ENCODE peak calls at places on chromosomes 4 and X, in nine cellular contexts. A is body of pancreas, F is AG09309, O is AG10803, D is aorta, L is Peyer's patch, C is adipocyte, B is fibroblast of pulmonary artery, H is adrenal gland. E is an unnamed sample.

GRCh38 chrX:1400049-1400448 is 8.1 kb upstream of the SLC25A6 start:
- DNase-seq in A (no peak), C (no peak), F (no peak), B (no peak), D (peak), L (peak), O (no peak), H (no peak), E (no peak)

GRCh38 chrX:109974906-109975655 is 27.8 kb upstream of the TMEM164 start:
- DNase-seq in H (no peak), L (no peak), O (no peak), B (no peak), D (no peak), A (no peak), C (no peak), F (no peak), E (no peak)

GRCh38 chrX:123860983-123861382 is 1.1 kb downstream of the XIAP start:
- DNase-seq in F (no peak), B (peak), C (peak), L (no peak), H (no peak), D (no peak), O (no peak), A (no peak), E (no peak)

GRCh38 chr4:38060829-38061431 is 100.7 kb downstream of the PTTG2 start:
- DNase-seq in C (peak), B (peak), L (no peak), O (no peak), F (no peak), H (no peak), D (no peak), A (no peak), E (no peak)

GRCh38 chr4:86855572-86855971 is 6.4 kb upstream of the SLC10A6 start:
- DNase-seq in O (peak), F (peak), A (no peak), C (peak), L (no peak), D (no peak), H (no peak), B (peak), E (no peak)

GRCh38 chr4:6054162-6054922 is 36.1 kb upstream of the C4orf50 start:
- DNase-seq in F (no peak), O (no peak), L (no peak), A (no peak), C (no peak), D (peak), H (no peak), B (no peak), E (no peak)

GRCh38 chr4:78379040-78379439 is 172.5 kb upstream of the ANXA3 start:
- DNase-seq in B (no peak), A (no peak), H (no peak), L (no peak), O (peak), F (no peak), C (no peak), D (no peak), E (no peak)

GRCh38 chr4:123444298-123444731 is 47.7 kb downstream of the SPRY1 start:
- DNase-seq in L (peak), O (no peak), B (peak), C (peak), H (peak), F (no peak), D (no peak), A (no peak), E (no peak)

GRCh38 chrX:37454537-37455285 is 105.5 kb downstream of the PRRG1 start:
- DNase-seq in F (no peak), L (no peak), A (no peak), H (no peak), O (peak), D (no peak), B (peak), C (no peak), E (peak)

GRCh38 chr4:45621926-45622325 is 501.9 kb downstream of the GABRG1 start:
- DNase-seq in F (no peak), H (no peak), L (no peak), C (no peak), D (no peak), O (peak), A (no peak), B (peak), E (no peak)

GRCh38 chr4:153364061-153364460 is 19.6 kb downstream of the MND1 start:
- DNase-seq in F (no peak), H (no peak), C (no peak), D (no peak), O (peak), B (no peak), A (no peak), L (no peak), E (peak)

GRCh38 chr4:145545538-145546224 is 64.0 kb downstream of the SMAD1 start:
- DNase-seq in L (no peak), C (peak), F (peak), O (peak), H (no peak), D (no peak), A (peak), B (peak), E (peak)

GRCh38 chr4:105057370-105058096 is 89.1 kb upstream of the TET2 start:
- DNase-seq in C (no peak), H (no peak), O (no peak), D (no peak), B (peak), F (no peak), A (no peak), L (no peak), E (no peak)

GRCh38 chr4:41365726-41366125 is 109.0 kb downstream of the UCHL1 start:
- DNase-seq in B (no peak), C (no peak), H (no peak), A (no peak), L (no peak), O (no peak), F (no peak), D (no peak), E (no peak)

GRCh38 chr4:70505152-70505748 is 13.1 kb upstream of the AMTN start:
- DNase-seq in B (peak), H (peak), F (peak), C (peak), L (peak), D (peak), A (peak), O (peak), E (peak)

GRCh38 chr4:15400911-15401671 is 26.7 kb upstream of the C1QTNF7 start:
- DNase-seq in L (no peak), O (peak), C (peak), D (peak), A (no peak), F (peak), H (peak), B (peak), E (no peak)

GRCh38 chrX:150207733-150208132 is 155.4 kb upstream of the MAMLD1 start:
- DNase-seq in B (no peak), L (no peak), A (no peak), F (no peak), D (no peak), H (no peak), O (no peak), C (no peak), E (no peak)

GRCh38 chrX:22366166-22366702 is 93.5 kb downstream of the CBLL2 start:
- DNase-seq in B (peak), H (no peak), D (no peak), O (peak), C (peak), A (no peak), F (peak), L (no peak), E (no peak)

GRCh38 chr4:15521442-15522039 is 51.9 kb downstream of the CC2D2A start:
- DNase-seq in B (no peak), O (peak), A (no peak), H (no peak), C (peak), L (no peak), D (no peak), F (no peak), E (no peak)

GRCh38 chr4:107991945-107992625 is 2.4 kb downstream of the HADH start:
- DNase-seq in O (peak), B (peak), D (no peak), L (no peak), A (no peak), F (peak), C (peak), H (no peak), E (no peak)

GRCh38 chrX:135477576-135477975 is 42.9 kb upstream of the INTS6L start:
- DNase-seq in O (peak), L (no peak), D (no peak), F (peak), B (peak), H (peak), A (peak), C (peak), E (peak)

GRCh38 chr4:78313754-78314120 is 237.8 kb upstream of the ANXA3 start:
- DNase-seq in H (no peak), D (no peak), L (no peak), B (no peak), F (no peak), A (no peak), C (no peak), O (no peak), E (no peak)

GRCh38 chr4:86302242-86302641 is 57.6 kb downstream of the MAPK10 start:
- DNase-seq in L (no peak), H (peak), D (no peak), B (peak), O (peak), A (peak), F (no peak), C (no peak), E (peak)

GRCh38 chr4:2830632-2831610 is 12.7 kb upstream of the ADD1 start:
- DNase-seq in C (no peak), H (no peak), D (peak), F (no peak), O (no peak), L (no peak), A (no peak), B (no peak), E (no peak)

GRCh38 chr4:15894923-15895411 is 43.6 kb downstream of the FGFBP1 start:
- DNase-seq in F (no peak), D (no peak), A (no peak), L (no peak), H (no peak), C (no peak), O (peak), B (peak), E (peak)

GRCh38 chr4:19850909-19851308 is 400.8 kb upstream of the SLIT2 start:
- DNase-seq in A (no peak), O (peak), D (no peak), B (peak), L (no peak), F (peak), H (no peak), C (peak), E (peak)

GRCh38 chrX:109890910-109891502 is 111.9 kb upstream of the TMEM164 start:
- DNase-seq in F (peak), B (peak), D (no peak), H (peak), L (peak), O (peak), C (peak), A (peak), E (peak)

GRCh38 chr4:61200195-61200990 is at the start of gene ADGRL3:
- DNase-seq in H (peak), A (no peak), D (peak), B (peak), L (peak), O (no peak), F (no peak), C (peak), E (no peak)

GRCh38 chr4:151175754-151176153 is 76.3 kb downstream of the RPS3A start:
- DNase-seq in L (no peak), D (no peak), A (no peak), F (no peak), H (no peak), B (no peak), C (no peak), O (no peak), E (no peak)

GRCh38 chrX:85836868-85837267 is 210.5 kb downstream of the CHM start:
- DNase-seq in L (no peak), H (peak), O (peak), B (peak), C (peak), D (no peak), F (no peak), A (no peak), E (peak)

GRCh38 chrX:48794340-48794920 is 7.4 kb upstream of the HDAC6 start:
- DNase-seq in D (peak), A (no peak), B (no peak), F (no peak), L (no peak), H (no peak), O (no peak), C (no peak), E (no peak)

GRCh38 chr4:158622251-158622650 is 49.4 kb downstream of the C4orf46 start:
- DNase-seq in F (no peak), L (no peak), A (no peak), C (no peak), H (no peak), B (no peak), O (no peak), D (no peak), E (no peak)

GRCh38 chrX:18170910-18171309 is 49.8 kb downstream of the BEND2 start:
- DNase-seq in D (no peak), A (no peak), L (no peak), H (no peak), C (no peak), O (no peak), B (no peak), F (no peak), E (no peak)

GRCh38 chrX:140586951-140587350 is 82.1 kb upstream of the SOX3 start:
- DNase-seq in D (no peak), A (no peak), L (no peak), C (no peak), H (no peak), B (no peak), O (no peak), F (no peak), E (no peak)

GRCh38 chrX:115966920-115967319 is 203.6 kb upstream of the AGTR2 start:
- DNase-seq in A (no peak), D (no peak), O (no peak), C (no peak), B (no peak), H (no peak), L (no peak), F (no peak), E (no peak)

DNA sequence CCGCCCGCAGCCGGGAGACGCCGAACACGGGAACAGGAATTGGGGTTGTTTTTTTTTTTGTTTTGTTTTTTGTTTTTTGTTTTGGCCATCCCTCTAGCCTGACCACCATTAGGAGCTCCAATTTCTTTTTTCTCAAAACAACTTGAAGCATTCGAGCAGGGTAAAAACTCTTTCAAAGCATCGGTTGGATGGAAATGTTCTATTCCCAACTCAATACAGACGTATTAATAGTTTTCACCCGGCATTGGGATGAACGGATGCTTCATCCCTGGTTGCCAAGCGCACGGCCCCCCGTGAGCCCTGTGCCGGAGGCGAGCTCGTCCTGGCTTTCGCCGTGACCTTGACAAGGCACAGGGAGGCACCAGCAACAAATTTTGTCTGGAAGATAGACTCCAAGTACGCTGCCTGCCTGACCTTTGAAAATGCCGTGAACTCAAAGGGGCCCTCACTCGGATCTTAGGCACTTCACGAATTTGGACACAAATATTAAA is 352 bp upstream of the MAP3K15 start:
- DNase-seq in F (no peak), A (no peak), D (no peak), H (peak), L (no peak), O (no peak), B (no peak), C (no peak), E (no peak)
- H3K4me3 ChIP-seq in F (no peak), A (no peak), D (no peak), H (peak), L (no peak), O (no peak), B (no peak), C (no peak), E (no peak)

DNA sequence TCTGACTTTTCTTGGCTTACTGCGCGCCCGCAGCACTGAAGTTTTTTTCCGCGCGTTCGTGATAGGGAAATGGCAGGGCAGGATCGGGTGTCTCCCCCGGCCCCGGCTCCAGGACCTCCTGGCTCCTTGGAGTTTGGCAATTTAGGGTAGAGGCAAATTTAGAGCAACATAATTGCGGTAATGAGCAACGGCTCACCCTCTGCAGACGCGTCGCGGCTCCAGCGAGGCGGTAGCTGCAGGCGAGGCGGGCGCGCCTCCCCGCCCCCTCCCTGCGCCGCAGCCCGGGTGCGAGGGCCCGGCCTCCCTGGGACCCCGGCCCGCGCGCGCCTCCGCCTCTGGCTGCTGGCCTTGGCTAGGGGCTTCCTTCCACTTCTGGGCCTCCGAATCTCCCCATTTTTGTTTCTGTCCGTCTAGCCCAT is 6.2 kb downstream of the MSX1 start:
- DNase-seq in B (no peak), C (no peak), O (no peak), A (no peak), F (no peak), D (no peak), H (no peak), L (no peak), E (no peak)
- H3K4me3 ChIP-seq in B (peak), C (peak), O (peak), A (no peak), F (peak), D (peak), H (no peak), L (no peak), E (peak)

DNA sequence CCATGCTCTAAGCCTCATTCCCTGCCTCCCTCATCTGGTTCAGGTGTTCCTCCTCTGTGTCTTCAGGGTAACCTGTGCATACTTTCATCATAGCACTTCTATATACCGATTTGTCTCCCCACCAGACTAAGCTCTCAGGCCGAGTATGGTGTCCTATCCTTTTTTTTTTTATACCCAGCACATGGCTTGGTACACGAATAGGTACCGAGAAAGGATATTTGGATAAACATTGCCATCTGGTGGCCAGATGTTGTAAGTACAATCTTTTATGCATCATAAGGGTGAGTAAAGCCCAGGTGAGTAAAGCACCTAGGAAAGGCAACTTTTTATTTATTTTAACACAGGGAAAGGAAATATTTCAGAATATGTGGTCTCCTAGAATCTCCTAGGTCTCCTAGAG is 68.4 kb downstream of the MID2 start:
- DNase-seq in L (no peak), D (no peak), O (peak), C (peak), A (no peak), H (no peak), B (peak), F (no peak), E (peak)
- H3K4me3 ChIP-seq in L (no peak), D (no peak), O (no peak), C (no peak), A (no peak), H (no peak), B (no peak), F (no peak), E (no peak)

DNA sequence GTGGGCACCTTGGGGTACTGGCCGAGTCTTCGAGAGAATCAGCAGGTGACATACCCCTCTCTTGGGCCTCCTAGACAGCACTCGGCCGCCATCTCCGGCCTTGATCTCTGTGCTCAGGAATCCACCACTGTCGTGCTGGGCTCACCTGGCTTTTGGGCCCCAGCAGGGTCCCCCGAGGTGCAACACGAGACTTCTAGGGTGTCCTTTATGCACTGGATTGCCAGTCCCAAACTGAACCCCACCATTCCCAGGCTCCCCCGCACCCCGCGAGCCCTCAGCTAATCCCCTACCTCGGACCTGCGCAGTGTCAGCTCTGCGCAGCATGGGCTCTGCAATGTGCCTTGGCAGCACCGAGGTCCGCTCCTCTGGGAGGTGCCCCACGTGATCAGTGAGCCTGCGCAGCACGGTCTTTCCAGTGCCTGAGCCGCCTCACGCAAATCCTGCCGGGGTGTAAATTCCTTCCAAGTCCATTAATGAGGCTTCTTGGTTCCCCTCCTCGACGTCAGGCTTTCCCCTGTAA is 162.4 kb upstream of the INTU start:
- DNase-seq in F (no peak), A (no peak), D (peak), L (no peak), B (no peak), C (no peak), O (no peak), H (no peak), E (no peak)
- H3K4me3 ChIP-seq in F (no peak), A (no peak), D (no peak), L (no peak), B (no peak), C (no peak), O (no peak), H (no peak), E (no peak)

GRCh38 chr4:24975505-24975904 is 55.2 kb downstream of the LGI2 start:
- DNase-seq in C (no peak), D (no peak), H (no peak), O (no peak), B (no peak), L (no peak), F (no peak), A (no peak), E (no peak)

GRCh38 chr4:24973471-24974251 is 57.1 kb downstream of the LGI2 start:
- DNase-seq in A (no peak), D (peak), F (peak), B (peak), C (peak), H (peak), O (peak), L (no peak), E (peak)

GRCh38 chr4:24971192-24971591 is 58.4 kb upstream of the CCDC149 start:
- DNase-seq in C (no peak), L (no peak), A (peak), H (no peak), F (no peak), D (no peak), O (no peak), B (no peak), E (no peak)

GRCh38 chr4:24970635-24971034 is 57.8 kb upstream of the CCDC149 start:
- DNase-seq in A (no peak), L (no peak), C (no peak), O (no peak), H (no peak), B (no peak), F (no peak), D (no peak), E (no peak)

DNA sequence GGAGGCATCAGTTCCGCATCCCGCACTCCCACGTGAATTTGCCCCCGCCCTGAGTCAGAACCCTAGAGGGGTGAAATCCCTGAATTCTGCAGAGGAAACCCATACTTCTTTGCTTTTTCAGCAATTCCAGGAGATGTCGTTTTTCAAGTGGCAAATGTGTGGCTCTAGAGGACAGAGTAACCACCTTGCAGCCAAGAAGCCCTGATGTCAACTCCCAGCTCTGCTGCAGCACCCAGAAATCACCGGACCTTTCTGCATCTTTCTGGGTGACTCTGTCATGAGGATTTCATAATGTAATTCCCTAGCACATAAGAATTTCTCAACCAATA is 56.5 kb downstream of the LGI2 start:
- DNase-seq in F (no peak), A (no peak), H (no peak), O (no peak), C (no peak), B (no peak), D (no peak), L (no peak), E (no peak)
- H3K4me3 ChIP-seq in F (no peak), A (no peak), H (no peak), O (no peak), C (no peak), B (no peak), D (no peak), L (no peak), E (no peak)

E was measured in astrocyte of the cerebellum.